ENCODE peak calls at places on chromosomes 13 and 19, in ten cellular contexts. U is stomach, J is upper lobe of right lung, X is uterus, P is OCI-LY7, W is kidney epithelial cell, F is endothelial cell of umbilical vein, K is AG04450, I is transverse colon, H is body of pancreas. S is an unnamed sample.

GRCh38 chr13:110758195-110758594 is 44.7 kb downstream of the ING1 start:
- DNase-seq in U (no peak), J (no peak), X (no peak), P (no peak), W (no peak), F (peak; percentile 26), K (no peak), I (no peak), H (no peak), S (no peak)

GRCh38 chr19:55581145-55581827 is 638 bp upstream of the ZNF579 start:
- DNase-seq in U (peak; percentile 40), J (no peak), X (no peak), P (no peak), W (no peak), F (no peak), K (no peak), I (no peak), H (no peak), S (no peak)

GRCh38 chr13:111506131-111506530 is 185.7 kb downstream of the TEX29 start:
- DNase-seq in U (peak; percentile 21), J (no peak), X (no peak), P (no peak), W (no peak), F (no peak), K (no peak), I (no peak), H (no peak), S (no peak)

GRCh38 chr13:30529085-30529815 is 63.5 kb upstream of the HMGB1 start:
- DNase-seq in U (no peak), J (no peak), X (no peak), P (no peak), W (no peak), F (no peak), K (no peak), I (no peak), H (no peak), S (no peak)

GRCh38 chr13:88622362-88622973 is 951.3 kb downstream of the SLITRK5 start:
- DNase-seq in U (no peak), J (no peak), X (no peak), P (no peak), W (no peak), F (no peak), K (no peak), I (no peak), H (no peak), S (no peak)

GRCh38 chr19:2080336-2080988 is 15.7 kb downstream of the MOB3A start:
- DNase-seq in U (no peak), J (no peak), X (no peak), P (no peak), W (no peak), F (no peak), K (no peak), I (no peak), H (no peak), S (no peak)

GRCh38 chr13:78241278-78241919 is 322.8 kb upstream of the EDNRB start:
- DNase-seq in U (no peak), J (peak; percentile 65), X (no peak), P (peak; percentile 41), W (no peak), F (peak; percentile 53), K (peak; percentile 2), I (peak; percentile 21), H (peak; percentile 13), S (no peak)

GRCh38 chr19:10876459-10877240 is 5.3 kb downstream of the CARM1 start:
- DNase-seq in U (no peak), J (no peak), X (no peak), P (no peak), W (no peak), F (no peak), K (no peak), I (peak; percentile 44), H (peak; percentile 23), S (no peak)

GRCh38 chr13:94552095-94552494 is 43.9 kb downstream of the TGDS start:
- DNase-seq in U (no peak), J (no peak), X (no peak), P (no peak), W (no peak), F (no peak), K (no peak), I (no peak), H (no peak), S (no peak)

GRCh38 chr13:98325724-98326123 is 148.7 kb upstream of the RNF113B start:
- DNase-seq in U (no peak), J (no peak), X (no peak), P (no peak), W (no peak), F (no peak), K (no peak), I (no peak), H (no peak), S (no peak)

GRCh38 chr19:51514866-51515481 is 13.4 kb upstream of the SIGLEC12 start:
- DNase-seq in U (no peak), J (no peak), X (no peak), P (peak; percentile 66), W (no peak), F (peak; percentile 55), K (peak; percentile 7), I (no peak), H (no peak), S (peak; percentile 70)

GRCh38 chr19:15374796-15375440 is 4.7 kb downstream of the AKAP8 start:
- DNase-seq in U (no peak), J (no peak), X (peak; percentile 46), P (no peak), W (no peak), F (peak; percentile 29), K (no peak), I (no peak), H (no peak), S (no peak)
- H3K4me3 ChIP-seq in U (no peak overlapping the region), J (no peak overlapping the region), X (no peak overlapping the region), P (no peak overlapping the region), W (no peak overlapping the region), F (no peak overlapping the region), K (no peak overlapping the region), I (no peak overlapping the region), H (no peak overlapping the region), S (no peak overlapping the region)

GRCh38 chr19:44750713-44751112 is 2.2 kb downstream of the BCL3 start:
- DNase-seq in U (no peak), J (no peak), X (no peak), P (peak; percentile 27), W (no peak), F (no peak), K (no peak), I (no peak), H (no peak), S (no peak)

GRCh38 chr19:44748426-44749254 is at the start of gene BCL3:
- DNase-seq in U (peak; percentile 80), J (peak; percentile 91), X (peak; percentile 77), P (peak; percentile 82), W (no peak), F (peak; percentile 40), K (no peak), I (peak; percentile 90), H (peak; percentile 70), S (peak; percentile 51)

GRCh38 chr19:44749318-44749717 is 810 bp downstream of the BCL3 start:
- DNase-seq in U (no peak), J (no peak), X (no peak), P (no peak), W (no peak), F (no peak), K (no peak), I (no peak), H (no peak), S (no peak)

GRCh38 chr19:44747739-44748425 is 626 bp upstream of the BCL3 start:
- DNase-seq in U (peak; percentile 69), J (peak; percentile 89), X (peak; percentile 64), P (no peak), W (no peak), F (peak; percentile 76), K (no peak), I (peak; percentile 84), H (peak; percentile 66), S (peak; percentile 61)

GRCh38 chr19:44749994-44750393 is 1.5 kb downstream of the BCL3 start:
- DNase-seq in U (no peak), J (no peak), X (no peak), P (no peak), W (no peak), F (no peak), K (no peak), I (no peak), H (no peak), S (no peak)
- H3K4me3 ChIP-seq in U (peak overlapping the region; percentile 59), J (peak overlapping the region; percentile 75), X (peak overlapping the region; percentile 76), P (peak overlapping the region; percentile 84), W (peak overlapping the region; percentile 74), F (no peak overlapping the region), K (peak overlapping the region; percentile 73), I (peak overlapping the region; percentile 77), H (no peak overlapping the region), S (no peak overlapping the region)

GRCh38 chr19:6260912-6261636 is 18.7 kb downstream of the MLLT1 start:
- DNase-seq in U (peak; percentile 41), J (no peak), X (no peak), P (peak; percentile 44), W (no peak), F (peak; percentile 44), K (no peak), I (no peak), H (peak; percentile 37), S (no peak)
- H3K4me3 ChIP-seq in U (no peak overlapping the region), J (no peak overlapping the region), X (no peak overlapping the region), P (no peak overlapping the region), W (no peak overlapping the region), F (no peak overlapping the region), K (no peak overlapping the region), I (no peak overlapping the region), H (no peak overlapping the region), S (no peak overlapping the region)

DNA sequence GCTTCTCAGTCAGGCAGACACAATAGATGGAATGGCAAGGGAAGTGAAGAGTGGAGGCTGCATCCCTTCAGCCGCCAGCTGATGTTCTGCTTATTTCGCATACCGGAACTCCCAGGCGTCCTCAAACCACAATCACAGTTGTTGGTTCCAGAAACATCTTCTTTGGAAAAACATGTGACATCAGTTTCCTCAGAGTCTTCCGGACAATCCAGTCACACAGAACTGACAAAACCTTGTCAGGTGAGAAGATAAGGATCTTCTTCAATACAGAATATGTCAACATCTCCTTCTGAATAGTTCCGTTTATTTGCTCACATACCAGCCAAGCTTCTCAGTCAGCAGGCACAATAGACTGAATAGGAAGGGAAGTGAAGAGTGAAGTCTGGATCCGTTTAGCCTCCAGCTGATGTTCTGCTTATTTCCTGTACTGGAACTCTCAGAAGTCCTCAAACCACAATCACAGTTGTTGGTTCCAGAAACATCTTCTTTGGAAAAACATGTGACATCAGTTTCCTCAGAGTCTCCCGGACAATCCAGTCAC is 45.1 kb upstream of the CEACAM21 start:
- DNase-seq in U (no peak), J (no peak), X (no peak), P (no peak), W (no peak), F (peak; percentile 84), K (no peak), I (no peak), H (no peak), S (peak; percentile 70)
- H3K4me3 ChIP-seq in U (no peak overlapping the region), J (peak overlapping the region; percentile 39), X (no peak overlapping the region), P (peak overlapping the region; percentile 70), W (no peak overlapping the region), F (no peak overlapping the region), K (no peak overlapping the region), I (no peak overlapping the region), H (no peak overlapping the region), S (peak overlapping the region; percentile 10)

GRCh38 chr13:24032674-24033073 is 127.8 kb upstream of the SPATA13 start:
- DNase-seq in U (no peak), J (no peak), X (no peak), P (no peak), W (no peak), F (no peak), K (no peak), I (no peak), H (peak; percentile 35), S (no peak)
- H3K4me3 ChIP-seq in U (no peak overlapping the region), J (no peak overlapping the region), X (no peak overlapping the region), P (no peak overlapping the region), W (no peak overlapping the region), F (no peak overlapping the region), K (no peak overlapping the region), I (no peak overlapping the region), H (no peak overlapping the region), S (no peak overlapping the region)

GRCh38 chr13:74289861-74290260 is 155.7 kb upstream of the KLF12 start:
- DNase-seq in U (no peak), J (no peak), X (no peak), P (no peak), W (no peak), F (no peak), K (no peak), I (no peak), H (no peak), S (no peak)
- H3K4me3 ChIP-seq in U (no peak overlapping the region), J (no peak overlapping the region), X (no peak overlapping the region), P (peak overlapping the region; percentile 30), W (no peak overlapping the region), F (no peak overlapping the region), K (no peak overlapping the region), I (no peak overlapping the region), H (no peak overlapping the region), S (no peak overlapping the region)